ENCODE peak calls at places on chromosomes 2 and 18, in seven cellular contexts. F, D, R, K, B, A and S are unnamed samples.

GRCh38 chr2:102357975-102358374 is 2.4 kb downstream of the IL18R1 start:
- DNase-seq in F (peak; percentile 40), D (no peak), R (no peak), K (peak; percentile 53), B (no peak), A (no peak), S (no peak)

GRCh38 chr2:235945608-235946140 is 222.5 kb downstream of the GBX2 start:
- DNase-seq in F (no peak), D (no peak), R (no peak), K (no peak), B (no peak), A (no peak), S (no peak)

GRCh38 chr2:38535745-38536506 is 66.8 kb downstream of the HNRNPLL start:
- DNase-seq in F (peak; percentile 82), D (peak; percentile 74), R (no peak), K (no peak), B (peak; percentile 89), A (peak; percentile 83), S (peak; percentile 47)

GRCh38 chr18:79529991-79530390 is 134.3 kb downstream of the NFATC1 start:
- DNase-seq in F (no peak), D (no peak), R (no peak), K (no peak), B (no peak), A (no peak), S (no peak)

GRCh38 chr2:1883476-1883875 is 139.2 kb upstream of the PXDN start:
- DNase-seq in F (no peak), D (no peak), R (no peak), K (no peak), B (no peak), A (no peak), S (no peak)

GRCh38 chr2:36516136-36516870 is 81.7 kb downstream of the FEZ2 start:
- DNase-seq in F (no peak), D (peak; percentile 67), R (no peak), K (no peak), B (no peak), A (no peak), S (no peak)

GRCh38 chr2:116510117-116510671 is 1304.3 kb upstream of the DDX18 start:
- DNase-seq in F (peak; percentile 49), D (peak; percentile 11), R (no peak), K (no peak), B (no peak), A (no peak), S (peak; percentile 33)

GRCh38 chr2:176270100-176270750 is 983 bp downstream of the MTX2 start:
- DNase-seq in F (no peak), D (no peak), R (no peak), K (no peak), B (no peak), A (peak; percentile 20), S (no peak)

GRCh38 chr18:78512080-78512601 is 467.5 kb upstream of the SALL3 start:
- DNase-seq in F (no peak), D (no peak), R (no peak), K (no peak), B (no peak), A (no peak), S (no peak)

GRCh38 chr18:3340015-3340681 is 78.2 kb downstream of the MYL12B start:
- DNase-seq in F (peak; percentile 46), D (no peak), R (no peak), K (no peak), B (no peak), A (no peak), S (no peak)

GRCh38 chr2:107717666-107718065 is 109.0 kb upstream of the RGPD4 start:
- DNase-seq in F (no peak), D (no peak), R (no peak), K (no peak), B (no peak), A (no peak), S (no peak)

GRCh38 chr2:64204006-64204632 is 59.9 kb upstream of the PELI1 start:
- DNase-seq in F (peak; percentile 71), D (peak; percentile 44), R (no peak), K (peak; percentile 88), B (peak; percentile 24), A (peak; percentile 38), S (no peak)

GRCh38 chr2:37344453-37345361 is at the start of gene QPCT:
- DNase-seq in F (peak; percentile 80), D (no peak), R (no peak), K (no peak), B (peak; percentile 43), A (peak; percentile 66), S (peak; percentile 25)